ENCODE peak calls at places on chromosome 14, in five cellular contexts. One of them, this sample, is unnamed.

GRCh38 chr14:34211732-34212131 is 250.3 kb downstream of the SPTSSA start:
- DNase-seq in HepG2: no peak
- DNase-seq in astrocyte: peak; percentile 41
- DNase-seq in GM23338: no peak
- DNase-seq in DND-41: no peak
- DNase-seq in this sample: no peak

GRCh38 chr14:100566119-100566518 is 21.1 kb downstream of the BEGAIN start:
- DNase-seq in HepG2: no peak
- DNase-seq in astrocyte: no peak
- DNase-seq in GM23338: no peak
- DNase-seq in DND-41: no peak
- DNase-seq in this sample: no peak

GRCh38 chr14:36520601-36521525 is 831 bp upstream of the NKX2-1 start:
- DNase-seq in HepG2: peak; percentile 44
- DNase-seq in astrocyte: no peak
- DNase-seq in GM23338: peak; percentile 82
- DNase-seq in DND-41: no peak
- DNase-seq in this sample: no peak

GRCh38 chr14:103103461-103104388 is 9.2 kb downstream of the EXOC3L4 start:
- DNase-seq in HepG2: peak; percentile 87
- DNase-seq in astrocyte: no peak
- DNase-seq in GM23338: peak; percentile 55
- DNase-seq in DND-41: peak; percentile 46
- DNase-seq in this sample: no peak

GRCh38 chr14:80275208-80275850 is 64.0 kb upstream of the DIO2 start:
- DNase-seq in HepG2: no peak
- DNase-seq in astrocyte: peak; percentile 83
- DNase-seq in GM23338: no peak
- DNase-seq in DND-41: no peak
- DNase-seq in this sample: no peak

GRCh38 chr14:91264151-91265150 is 19.9 kb upstream of the GPR68 start:
- DNase-seq in HepG2: no peak
- DNase-seq in astrocyte: no peak
- DNase-seq in GM23338: peak; percentile 65
- DNase-seq in DND-41: no peak
- DNase-seq in this sample: no peak

GRCh38 chr14:78985668-78986073 is 815.5 kb downstream of the NRXN3 start:
- DNase-seq in HepG2: no peak
- DNase-seq in astrocyte: peak; percentile 73
- DNase-seq in GM23338: peak; percentile 63
- DNase-seq in DND-41: no peak
- DNase-seq in this sample: no peak

GRCh38 chr14:67820428-67820881 is 876 bp downstream of the RAD51B start:
- DNase-seq in HepG2: peak; percentile 12
- DNase-seq in astrocyte: peak; percentile 12
- DNase-seq in GM23338: peak; percentile 32
- DNase-seq in DND-41: peak; percentile 18
- DNase-seq in this sample: no peak

GRCh38 chr14:78448483-78449094 is 278.4 kb downstream of the NRXN3 start:
- DNase-seq in HepG2: peak; percentile 15
- DNase-seq in astrocyte: no peak
- DNase-seq in GM23338: peak; percentile 81
- DNase-seq in DND-41: peak; percentile 59
- DNase-seq in this sample: peak; percentile 41

GRCh38 chr14:100564506-100564905 is 22.7 kb downstream of the BEGAIN start:
- DNase-seq in HepG2: no peak
- DNase-seq in astrocyte: no peak
- DNase-seq in GM23338: no peak
- DNase-seq in DND-41: no peak
- DNase-seq in this sample: no peak

GRCh38 chr14:48323655-48324054 is 648.2 kb upstream of the MDGA2 start:
- DNase-seq in HepG2: no peak
- DNase-seq in astrocyte: peak; percentile 59
- DNase-seq in GM23338: no peak
- DNase-seq in DND-41: no peak
- DNase-seq in this sample: no peak

GRCh38 chr14:52049721-52050588 is 18.9 kb downstream of the NID2 start:
- DNase-seq in HepG2: peak; percentile 22
- DNase-seq in astrocyte: no peak
- DNase-seq in GM23338: no peak
- DNase-seq in DND-41: no peak
- DNase-seq in this sample: no peak

GRCh38 chr14:63493246-63493645 is 49.9 kb downstream of the PPP2R5E start:
- DNase-seq in HepG2: no peak
- DNase-seq in astrocyte: peak; percentile 33
- DNase-seq in GM23338: peak; percentile 61
- DNase-seq in DND-41: no peak
- DNase-seq in this sample: no peak

GRCh38 chr14:48325486-48325885 is 650.1 kb upstream of the MDGA2 start:
- DNase-seq in HepG2: no peak
- DNase-seq in astrocyte: peak; percentile 46
- DNase-seq in GM23338: no peak
- DNase-seq in DND-41: no peak
- DNase-seq in this sample: no peak

GRCh38 chr14:29926701-29927595 is 699 bp downstream of the PRKD1 start:
- DNase-seq in HepG2: peak; percentile 54
- DNase-seq in astrocyte: peak; percentile 35
- DNase-seq in GM23338: peak; percentile 55
- DNase-seq in DND-41: no peak
- DNase-seq in this sample: peak; percentile 40

GRCh38 chr14:52073251-52073650 is 4.4 kb upstream of the NID2 start:
- DNase-seq in HepG2: no peak
- DNase-seq in astrocyte: no peak
- DNase-seq in GM23338: no peak
- DNase-seq in DND-41: no peak
- DNase-seq in this sample: no peak

GRCh38 chr14:24232645-24233537 is at the start of gene GMPR2:
- DNase-seq in HepG2: no peak
- DNase-seq in astrocyte: no peak
- DNase-seq in GM23338: peak; percentile 94
- DNase-seq in DND-41: no peak
- DNase-seq in this sample: no peak
- H2AFZ ChIP-seq in HepG2: peak within 1 kb of the TSS; percentile 97
- H2AFZ ChIP-seq in astrocyte: peak within 1 kb of the TSS; percentile 98
- H2AFZ ChIP-seq in GM23338: peak within 1 kb of the TSS; percentile 86
- H2AFZ ChIP-seq in DND-41: peak within 1 kb of the TSS; percentile 80
- H2AFZ ChIP-seq in this sample: peak within 1 kb of the TSS; percentile 82

GRCh38 chr14:101915871-101916815 is 48.2 kb upstream of the DYNC1H1 start:
- DNase-seq in HepG2: no peak
- DNase-seq in astrocyte: no peak
- DNase-seq in GM23338: no peak
- DNase-seq in DND-41: no peak
- DNase-seq in this sample: no peak
- H3K27ac ChIP-seq in HepG2: no peak overlapping the region
- H3K27ac ChIP-seq in astrocyte: no peak overlapping the region
- H3K27ac ChIP-seq in GM23338: no peak overlapping the region
- H3K27ac ChIP-seq in DND-41: no peak overlapping the region
- H3K27ac ChIP-seq in this sample: no peak overlapping the region

GRCh38 chr14:46018846-46019420 is 632.6 kb downstream of the RPL10L start:
- DNase-seq in HepG2: no peak
- DNase-seq in astrocyte: no peak
- DNase-seq in GM23338: no peak
- DNase-seq in DND-41: no peak
- DNase-seq in this sample: no peak
- H3K4me3 ChIP-seq in HepG2: no peak overlapping the region
- H3K4me3 ChIP-seq in astrocyte: no peak overlapping the region
- H3K4me3 ChIP-seq in GM23338: no peak overlapping the region
- H3K4me3 ChIP-seq in DND-41: no peak overlapping the region
- H3K4me3 ChIP-seq in this sample: no peak overlapping the region

GRCh38 chr14:27845902-27846301 is 920.7 kb upstream of the FOXG1 start:
- DNase-seq in HepG2: no peak
- DNase-seq in astrocyte: no peak
- DNase-seq in GM23338: no peak
- DNase-seq in DND-41: no peak
- DNase-seq in this sample: no peak
- H2AFZ ChIP-seq in HepG2: no peak overlapping the region
- H2AFZ ChIP-seq in astrocyte: no peak overlapping the region
- H2AFZ ChIP-seq in GM23338: no peak overlapping the region
- H2AFZ ChIP-seq in DND-41: no peak overlapping the region
- H2AFZ ChIP-seq in this sample: no peak overlapping the region

GRCh38 chr14:104984056-104984894 is 1.3 kb upstream of the CLBA1 start:
- DNase-seq in HepG2: no peak
- DNase-seq in astrocyte: no peak
- DNase-seq in GM23338: no peak
- DNase-seq in DND-41: no peak
- DNase-seq in this sample: no peak
- H3K27ac ChIP-seq in HepG2: no peak overlapping the region
- H3K27ac ChIP-seq in astrocyte: no peak overlapping the region
- H3K27ac ChIP-seq in GM23338: no peak overlapping the region
- H3K27ac ChIP-seq in DND-41: no peak overlapping the region
- H3K27ac ChIP-seq in this sample: no peak overlapping the region

GRCh38 chr14:106845286-106846087 is 1319.1 kb downstream of the TMEM121 start:
- DNase-seq in HepG2: peak; percentile 97
- DNase-seq in astrocyte: no peak
- DNase-seq in GM23338: no peak
- DNase-seq in DND-41: peak; percentile 77
- DNase-seq in this sample: no peak
- H3K4me3 ChIP-seq in HepG2: peak overlapping the region; percentile 80
- H3K4me3 ChIP-seq in astrocyte: no peak overlapping the region
- H3K4me3 ChIP-seq in GM23338: no peak overlapping the region
- H3K4me3 ChIP-seq in DND-41: peak overlapping the region; percentile 59
- H3K4me3 ChIP-seq in this sample: no peak overlapping the region

This sample was measured in MM.1S.